ENCODE peak calls at places on chromosomes 16 and 17, in seven cellular contexts. Y is H1, N is SK-N-SH, W is GM12878, U is HepG2, Z is K562, O is HCT116. X is an unnamed sample.

GRCh38 chr16:28843766-28844165 is 2.4 kb downstream of the TUFM start:
- DNase-seq in O (no peak), Y (no peak), N (no peak), U (no peak), Z (no peak), W (no peak), X (no peak)

GRCh38 chr16:22763655-22764054 is 50.3 kb upstream of the HS3ST2 start:
- DNase-seq in Z (no peak), Y (no peak), W (no peak), O (no peak), U (no peak), N (peak), X (no peak)

GRCh38 chr16:4028144-4028543 is 88.1 kb downstream of the ADCY9 start:
- DNase-seq in O (no peak), N (no peak), U (no peak), W (no peak), Y (no peak), Z (no peak), X (no peak)

GRCh38 chr17:2102931-2103398 is 48.1 kb downstream of the HIC1 start:
- DNase-seq in O (peak), Y (no peak), U (no peak), N (no peak), W (no peak), Z (no peak), X (no peak)

GRCh38 chr16:84138824-84139627 is 6.0 kb downstream of the HSDL1 start:
- DNase-seq in W (peak), N (no peak), Y (no peak), Z (peak), O (peak), U (peak), X (peak)

GRCh38 chr16:31276600-31276999 is 16.8 kb downstream of the ITGAM start:
- DNase-seq in O (no peak), U (no peak), Z (no peak), W (no peak), N (no peak), Y (no peak), X (no peak)

GRCh38 chr17:40139566-40140058 is 725 bp upstream of the CASC3 start:
- DNase-seq in Y (no peak), Z (peak), O (no peak), W (no peak), U (no peak), N (no peak), X (peak)

GRCh38 chr17:70204431-70204830 is 35.1 kb downstream of the KCNJ2 start:
- DNase-seq in Z (no peak), Y (no peak), N (no peak), U (no peak), W (no peak), O (no peak), X (no peak)

GRCh38 chr16:568401-569258 is 1.1 kb upstream of the PIGQ start:
- DNase-seq in W (no peak), U (no peak), O (no peak), Z (peak), Y (no peak), N (no peak), X (no peak)

GRCh38 chr17:5418858-5419355 is 555 bp downstream of the NUP88 start:
- DNase-seq in Y (no peak), N (no peak), U (peak), W (peak), Z (peak), O (no peak), X (peak)

GRCh38 chr17:36089888-36090836 is at the start of gene CCL3:
- DNase-seq in Y (no peak), O (no peak), N (no peak), U (no peak), W (peak), Z (no peak), X (no peak)

GRCh38 chr17:37787055-37787720 is 42.3 kb upstream of the HNF1B start:
- DNase-seq in U (peak), Y (no peak), O (no peak), Z (no peak), N (no peak), W (no peak), X (no peak)

GRCh38 chr16:10835281-10835931 is 16.8 kb upstream of the TVP23A start:
- DNase-seq in U (no peak), W (peak), N (no peak), Y (no peak), O (no peak), Z (no peak), X (no peak)

GRCh38 chr17:36532435-36532975 is 2.2 kb downstream of the MYO19 start:
- DNase-seq in N (no peak), Z (no peak), Y (no peak), U (no peak), W (no peak), O (no peak), X (no peak)

GRCh38 chr17:82098939-82099765 is 1.1 kb upstream of the FASN start:
- DNase-seq in U (no peak), N (no peak), W (no peak), Y (no peak), O (no peak), Z (no peak), X (no peak)

GRCh38 chr16:28534542-28535373 is 4.0 kb downstream of the NUPR1 start:
- DNase-seq in Z (no peak), U (no peak), N (no peak), W (no peak), O (no peak), Y (no peak), X (no peak)

GRCh38 chr17:1485748-1486376 is 6.6 kb downstream of the MYO1C start:
- DNase-seq in W (no peak), U (no peak), N (peak), O (no peak), Z (peak), Y (no peak), X (no peak)

GRCh38 chr16:74652249-74652648 is 14.4 kb downstream of the RFWD3 start:
- DNase-seq in Y (no peak), Z (no peak), O (no peak), W (no peak), N (no peak), U (no peak), X (no peak)

GRCh38 chr16:89525146-89525913 is 17.1 kb downstream of the SPG7 start:
- DNase-seq in Z (no peak), U (no peak), O (no peak), W (no peak), N (no peak), Y (no peak), X (no peak)

GRCh38 chr16:50653056-50653455 is 28.1 kb downstream of the SNX20 start:
- DNase-seq in W (no peak), U (no peak), N (peak), Y (no peak), Z (no peak), O (no peak), X (no peak)

GRCh38 chr16:89264800-89265550 is 47.5 kb downstream of the ZNF778 start:
- DNase-seq in O (no peak), Y (no peak), Z (no peak), N (no peak), W (no peak), U (no peak), X (no peak)

GRCh38 chr17:74282587-74283370 is 8.7 kb downstream of the DNAI2 start:
- DNase-seq in Y (no peak), Z (peak), U (peak), O (no peak), W (peak), N (no peak), X (no peak)

GRCh38 chr17:6862822-6863221 is 31.3 kb upstream of the TEKT1 start:
- DNase-seq in Y (no peak), N (no peak), Z (no peak), O (no peak), U (no peak), W (no peak), X (no peak)

GRCh38 chr17:81577278-81578000 is 25.3 kb upstream of the FAAP100 start:
- DNase-seq in Z (no peak), W (no peak), O (no peak), N (no peak), U (peak), Y (no peak), X (no peak)

GRCh38 chr17:34579017-34579946 is at the start of gene TMEM132E:
- DNase-seq in W (no peak), Y (no peak), N (peak), Z (no peak), O (no peak), U (no peak), X (peak)

GRCh38 chr17:34581446-34582184 is 2.2 kb downstream of the TMEM132E start:
- DNase-seq in O (no peak), Y (no peak), Z (no peak), U (no peak), N (peak), W (no peak), X (no peak)

GRCh38 chr17:34582185-34582900 is 3.0 kb downstream of the TMEM132E start:
- DNase-seq in N (peak), Z (no peak), W (no peak), Y (no peak), O (no peak), U (no peak), X (no peak)

GRCh38 chr17:34579979-34580684 is 750 bp downstream of the TMEM132E start:
- DNase-seq in O (no peak), W (no peak), Y (no peak), Z (no peak), U (no peak), N (peak), X (peak)

GRCh38 chr17:34580685-34581445 is 1.5 kb downstream of the TMEM132E start:
- DNase-seq in Y (no peak), U (no peak), O (no peak), W (no peak), N (peak), Z (peak), X (no peak)
- TF ChIP-seq JUND in Y (no peak), U (no peak), O (no peak), W (no peak), N (no peak), Z (no peak), X (no peak)

GRCh38 chr16:48892884-48893283 is 282.9 kb upstream of the N4BP1 start:
- DNase-seq in W (no peak), Y (no peak), Z (peak), O (peak), N (no peak), U (no peak), X (no peak)
- TF ChIP-seq JUND in W (no peak), Y (no peak), Z (no peak), O (no peak), N (no peak), U (no peak), X (no peak)

DNA sequence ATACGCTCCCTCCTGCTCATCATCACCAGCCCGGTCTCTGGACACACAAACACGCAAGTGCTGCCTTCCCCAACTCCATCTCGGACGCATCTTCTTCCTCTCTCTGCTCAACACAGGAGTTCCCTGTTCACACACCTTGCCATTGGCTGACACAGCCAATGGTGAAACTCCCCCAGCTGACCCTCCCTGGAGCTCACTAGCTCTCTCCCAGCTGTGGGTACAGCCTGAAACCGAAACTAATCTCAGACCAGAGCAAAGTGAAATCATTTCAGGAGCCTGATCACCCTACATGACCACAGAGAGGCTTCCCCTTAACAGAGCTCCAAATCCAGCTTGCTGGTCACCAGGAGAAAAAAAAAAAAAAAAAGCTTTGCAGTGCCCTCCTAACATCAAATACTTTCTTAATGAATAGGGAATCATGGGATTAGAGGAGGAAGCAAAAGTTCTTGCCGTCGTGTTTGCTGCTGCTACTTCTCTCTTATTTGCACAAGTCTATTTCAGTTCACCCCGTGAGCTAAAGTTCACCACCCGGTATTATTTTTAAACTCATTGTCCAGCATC is 8.3 kb downstream of the CUEDC1 start:
- DNase-seq in N (no peak), O (no peak), Y (no peak), W (peak), U (peak), Z (peak), X (peak)
- TF ChIP-seq JUND in N (no peak), O (no peak), Y (no peak), W (no peak), U (no peak), Z (peak), X (no peak)

DNA sequence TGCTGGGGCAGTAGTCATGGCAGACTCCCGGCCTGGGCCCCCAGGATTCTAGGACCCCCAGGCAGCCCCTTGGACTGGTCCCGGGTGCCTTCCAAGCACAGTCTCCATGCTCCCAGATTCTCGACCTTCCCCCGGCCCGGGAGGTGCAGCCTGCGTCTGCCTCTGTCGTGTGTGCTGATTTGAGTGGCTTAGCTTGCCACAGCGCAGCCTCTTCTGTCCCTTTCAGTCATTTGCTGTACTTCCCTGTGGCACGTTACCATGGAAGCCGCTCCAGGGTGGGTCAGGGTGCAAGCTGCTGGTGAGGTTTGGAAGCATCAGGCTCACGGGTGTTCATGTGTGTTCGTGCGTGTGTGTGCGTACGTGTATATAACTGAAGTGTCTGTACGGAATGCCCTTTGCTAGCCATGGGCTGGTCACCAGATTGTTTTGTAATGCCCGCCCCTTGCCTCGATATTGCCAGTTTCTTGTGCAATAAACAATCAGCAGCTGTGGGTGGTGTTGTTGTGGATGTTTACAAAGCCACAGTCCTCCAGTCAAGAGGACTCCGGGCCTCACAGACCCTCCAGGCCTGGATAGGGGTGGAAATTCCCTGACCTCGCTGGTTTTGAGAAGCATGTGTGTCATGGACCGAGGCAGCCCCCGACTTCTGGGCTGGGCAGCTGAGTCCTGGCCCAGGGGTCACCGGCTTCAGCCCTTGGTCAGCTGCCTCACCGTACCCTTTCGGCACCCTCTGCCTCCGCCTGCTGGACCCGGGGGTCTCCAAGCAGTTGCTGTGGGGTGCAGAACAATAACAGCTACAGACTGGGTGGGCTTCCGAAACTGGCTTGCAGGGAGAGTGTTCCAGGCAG is 9.7 kb upstream of the CLEC18A start:
- DNase-seq in W (no peak), U (no peak), Z (no peak), Y (no peak), N (no peak), O (no peak), X (no peak)
- TF ChIP-seq JUND in W (no peak), U (no peak), Z (no peak), Y (no peak), N (no peak), O (no peak), X (no peak)

GRCh38 chr16:85652431-85653221 is 36.1 kb downstream of the GINS2 start:
- DNase-seq in U (peak), Z (peak), N (peak), W (no peak), Y (no peak), O (no peak), X (peak)
- TF ChIP-seq JUND in U (no peak), Z (no peak), N (no peak), W (no peak), Y (no peak), O (no peak), X (no peak)

DNA sequence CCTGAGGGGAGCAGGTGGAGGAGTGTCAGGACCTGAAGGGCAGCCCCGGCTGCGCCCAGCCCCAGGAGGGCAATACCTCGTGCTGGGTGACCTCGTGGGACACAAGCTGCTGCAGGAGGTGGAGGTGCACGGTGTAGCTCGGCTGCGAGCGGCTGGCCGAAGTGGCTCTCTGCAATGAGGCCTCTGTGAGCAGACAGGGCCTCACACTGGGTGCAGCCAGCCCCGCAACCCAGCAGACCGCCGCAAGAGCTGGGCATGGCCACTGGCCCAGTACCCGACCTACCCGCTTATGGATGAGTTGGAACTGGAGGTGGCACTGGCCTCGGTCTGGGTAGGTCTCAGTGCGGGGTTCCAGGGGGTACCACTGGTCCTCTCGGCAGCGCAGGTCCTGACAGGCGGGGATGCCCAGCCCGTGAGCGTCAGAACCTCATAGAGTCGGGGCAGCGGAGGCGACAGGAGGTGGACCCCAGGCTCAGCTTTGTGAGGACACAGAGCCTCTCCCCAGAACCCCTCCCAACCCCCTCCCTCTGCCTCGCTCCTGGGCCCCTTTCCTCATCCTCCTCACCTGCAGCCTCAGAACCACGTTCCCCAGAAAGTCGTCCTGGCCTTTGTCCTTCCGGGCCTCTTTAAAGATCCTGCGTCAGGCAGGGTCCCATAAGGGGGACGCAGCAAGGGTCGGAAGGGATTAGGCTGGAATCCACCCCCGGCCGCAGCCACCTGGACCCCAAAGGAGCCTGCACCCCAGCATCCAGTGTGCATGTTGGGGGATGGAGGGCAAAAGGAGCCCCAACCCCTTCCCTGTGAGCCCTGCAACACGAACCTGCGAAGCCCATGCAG is 4.0 kb downstream of the UNC13D start:
- DNase-seq in W (no peak), Z (no peak), N (no peak), O (no peak), U (no peak), Y (no peak), X (no peak)
- TF ChIP-seq JUND in W (no peak), Z (no peak), N (no peak), O (no peak), U (no peak), Y (no peak), X (no peak)

X was measured in T47D.